ENCODE peak calls at places on chromosomes 12 and 14, in ten cellular contexts. One of them, this sample, is unnamed.

GRCh38 chr14:64707661-64708060 is 3.4 kb downstream of the PLEKHG3 start:
- DNase-seq in left ventricle myocardium inferior: no peak
- DNase-seq in ovary: no peak
- DNase-seq in left lung: no peak
- DNase-seq in fibroblast of lung: peak
- DNase-seq in choroid plexus epithelial cell: peak
- DNase-seq in pancreas: no peak
- DNase-seq in cardiac fibroblast: peak
- DNase-seq in IMR-90: peak
- DNase-seq in spleen: no peak
- DNase-seq in this sample: peak

GRCh38 chr12:123891516-123892179 is 81.0 kb downstream of the CCDC92 start:
- DNase-seq in left ventricle myocardium inferior: no peak
- DNase-seq in ovary: no peak
- DNase-seq in left lung: no peak
- DNase-seq in fibroblast of lung: no peak
- DNase-seq in choroid plexus epithelial cell: peak
- DNase-seq in pancreas: no peak
- DNase-seq in cardiac fibroblast: no peak
- DNase-seq in IMR-90: no peak
- DNase-seq in spleen: no peak
- DNase-seq in this sample: peak

GRCh38 chr12:16148938-16149337 is 128.5 kb downstream of the SLC15A5 start:
- DNase-seq in left ventricle myocardium inferior: no peak
- DNase-seq in ovary: no peak
- DNase-seq in left lung: no peak
- DNase-seq in fibroblast of lung: no peak
- DNase-seq in choroid plexus epithelial cell: no peak
- DNase-seq in pancreas: no peak
- DNase-seq in cardiac fibroblast: no peak
- DNase-seq in IMR-90: no peak
- DNase-seq in spleen: no peak
- DNase-seq in this sample: no peak

GRCh38 chr12:69084816-69085215 is 151.8 kb upstream of the CPM start:
- DNase-seq in left ventricle myocardium inferior: no peak
- DNase-seq in ovary: no peak
- DNase-seq in left lung: no peak
- DNase-seq in fibroblast of lung: no peak
- DNase-seq in choroid plexus epithelial cell: no peak
- DNase-seq in pancreas: no peak
- DNase-seq in cardiac fibroblast: no peak
- DNase-seq in IMR-90: no peak
- DNase-seq in spleen: no peak
- DNase-seq in this sample: no peak

GRCh38 chr14:64688801-64689200 is 15.4 kb upstream of the PLEKHG3 start:
- DNase-seq in left ventricle myocardium inferior: no peak
- DNase-seq in ovary: no peak
- DNase-seq in left lung: no peak
- DNase-seq in fibroblast of lung: no peak
- DNase-seq in choroid plexus epithelial cell: no peak
- DNase-seq in pancreas: no peak
- DNase-seq in cardiac fibroblast: no peak
- DNase-seq in IMR-90: no peak
- DNase-seq in spleen: no peak
- DNase-seq in this sample: no peak

GRCh38 chr12:57612711-57613426 is 1.6 kb downstream of the ARHGEF25 start:
- DNase-seq in left ventricle myocardium inferior: no peak
- DNase-seq in ovary: no peak
- DNase-seq in left lung: no peak
- DNase-seq in fibroblast of lung: no peak
- DNase-seq in choroid plexus epithelial cell: no peak
- DNase-seq in pancreas: no peak
- DNase-seq in cardiac fibroblast: no peak
- DNase-seq in IMR-90: no peak
- DNase-seq in spleen: no peak
- DNase-seq in this sample: no peak

GRCh38 chr12:116524964-116525379 is 34.2 kb upstream of the MAP1LC3B2 start:
- DNase-seq in left ventricle myocardium inferior: no peak
- DNase-seq in ovary: no peak
- DNase-seq in left lung: no peak
- DNase-seq in fibroblast of lung: peak
- DNase-seq in choroid plexus epithelial cell: no peak
- DNase-seq in pancreas: no peak
- DNase-seq in cardiac fibroblast: peak
- DNase-seq in IMR-90: peak
- DNase-seq in spleen: no peak
- DNase-seq in this sample: peak

GRCh38 chr12:34405286-34406227 is 383.3 kb downstream of the ALG10 start:
- DNase-seq in left ventricle myocardium inferior: peak
- DNase-seq in ovary: peak
- DNase-seq in left lung: peak
- DNase-seq in fibroblast of lung: no peak
- DNase-seq in choroid plexus epithelial cell: no peak
- DNase-seq in pancreas: peak
- DNase-seq in cardiac fibroblast: no peak
- DNase-seq in IMR-90: no peak
- DNase-seq in spleen: peak
- DNase-seq in this sample: no peak

GRCh38 chr12:121537814-121538698 is 42.8 kb downstream of the KDM2B start:
- DNase-seq in left ventricle myocardium inferior: no peak
- DNase-seq in ovary: no peak
- DNase-seq in left lung: peak
- DNase-seq in fibroblast of lung: no peak
- DNase-seq in choroid plexus epithelial cell: no peak
- DNase-seq in pancreas: peak
- DNase-seq in cardiac fibroblast: no peak
- DNase-seq in IMR-90: no peak
- DNase-seq in spleen: no peak
- DNase-seq in this sample: no peak

GRCh38 chr12:80943345-80943744 is 5.6 kb upstream of the LIN7A start:
- DNase-seq in left ventricle myocardium inferior: no peak
- DNase-seq in ovary: no peak
- DNase-seq in left lung: no peak
- DNase-seq in fibroblast of lung: no peak
- DNase-seq in choroid plexus epithelial cell: no peak
- DNase-seq in pancreas: no peak
- DNase-seq in cardiac fibroblast: no peak
- DNase-seq in IMR-90: no peak
- DNase-seq in spleen: no peak
- DNase-seq in this sample: no peak

GRCh38 chr12:80941916-80942315 is 4.2 kb upstream of the LIN7A start:
- DNase-seq in left ventricle myocardium inferior: no peak
- DNase-seq in ovary: no peak
- DNase-seq in left lung: no peak
- DNase-seq in fibroblast of lung: no peak
- DNase-seq in choroid plexus epithelial cell: no peak
- DNase-seq in pancreas: no peak
- DNase-seq in cardiac fibroblast: peak
- DNase-seq in IMR-90: no peak
- DNase-seq in spleen: no peak
- DNase-seq in this sample: no peak

DNA sequence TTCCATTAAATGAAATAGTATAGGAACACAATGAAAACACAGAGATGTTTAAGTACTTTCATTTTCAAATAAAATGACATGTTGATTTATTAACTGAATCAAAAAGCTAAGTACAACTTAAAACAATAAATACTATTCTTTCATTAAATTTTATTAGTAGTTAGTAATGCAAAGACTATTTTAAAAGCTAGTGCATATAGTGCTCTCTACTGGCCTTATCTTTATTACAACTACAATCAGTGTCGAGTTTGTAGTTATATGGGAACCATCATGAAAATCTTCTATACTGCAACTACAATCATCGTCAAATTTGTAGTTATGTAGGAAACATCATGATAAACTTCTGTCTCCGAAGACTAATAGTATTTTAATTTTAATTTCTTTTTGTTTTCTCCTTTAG is 8.9 kb upstream of the LIN7A start:
- DNase-seq in left ventricle myocardium inferior: no peak
- DNase-seq in ovary: no peak
- DNase-seq in left lung: no peak
- DNase-seq in fibroblast of lung: peak
- DNase-seq in choroid plexus epithelial cell: peak
- DNase-seq in pancreas: no peak
- DNase-seq in cardiac fibroblast: peak
- DNase-seq in IMR-90: peak
- DNase-seq in spleen: no peak
- DNase-seq in this sample: peak
- TF ChIP-seq CTCF in left ventricle myocardium inferior: peak
- TF ChIP-seq CTCF in ovary: no peak
- TF ChIP-seq CTCF in left lung: no peak
- TF ChIP-seq CTCF in fibroblast of lung: no peak
- TF ChIP-seq CTCF in choroid plexus epithelial cell: peak
- TF ChIP-seq CTCF in pancreas: no peak
- TF ChIP-seq CTCF in cardiac fibroblast: peak
- TF ChIP-seq CTCF in IMR-90: peak
- TF ChIP-seq CTCF in spleen: no peak
- TF ChIP-seq CTCF in this sample: peak

GRCh38 chr14:58238252-58239247 is 6.1 kb upstream of the PSMA3 start:
- DNase-seq in left ventricle myocardium inferior: no peak
- DNase-seq in ovary: peak
- DNase-seq in left lung: peak
- DNase-seq in fibroblast of lung: peak
- DNase-seq in choroid plexus epithelial cell: peak
- DNase-seq in pancreas: no peak
- DNase-seq in cardiac fibroblast: peak
- DNase-seq in IMR-90: no peak
- DNase-seq in spleen: no peak
- DNase-seq in this sample: no peak
- H3K4me3 ChIP-seq in left ventricle myocardium inferior: peak
- H3K4me3 ChIP-seq in ovary: peak
- H3K4me3 ChIP-seq in left lung: peak
- H3K4me3 ChIP-seq in fibroblast of lung: peak
- H3K4me3 ChIP-seq in choroid plexus epithelial cell: peak
- H3K4me3 ChIP-seq in pancreas: peak
- H3K4me3 ChIP-seq in cardiac fibroblast: peak
- H3K4me3 ChIP-seq in IMR-90: peak
- H3K4me3 ChIP-seq in spleen: peak
- H3K4me3 ChIP-seq in this sample: peak

GRCh38 chr12:79591988-79592387 is 98.8 kb downstream of the PAWR start:
- DNase-seq in left ventricle myocardium inferior: no peak
- DNase-seq in ovary: no peak
- DNase-seq in left lung: no peak
- DNase-seq in fibroblast of lung: peak
- DNase-seq in choroid plexus epithelial cell: no peak
- DNase-seq in pancreas: no peak
- DNase-seq in cardiac fibroblast: peak
- DNase-seq in IMR-90: peak
- DNase-seq in spleen: no peak
- DNase-seq in this sample: no peak

GRCh38 chr12:79592865-79593264 is 97.9 kb downstream of the PAWR start:
- DNase-seq in left ventricle myocardium inferior: no peak
- DNase-seq in ovary: no peak
- DNase-seq in left lung: no peak
- DNase-seq in fibroblast of lung: no peak
- DNase-seq in choroid plexus epithelial cell: no peak
- DNase-seq in pancreas: no peak
- DNase-seq in cardiac fibroblast: no peak
- DNase-seq in IMR-90: no peak
- DNase-seq in spleen: no peak
- DNase-seq in this sample: no peak

GRCh38 chr12:79596719-79597350 is 93.9 kb downstream of the PAWR start:
- DNase-seq in left ventricle myocardium inferior: no peak
- DNase-seq in ovary: no peak
- DNase-seq in left lung: no peak
- DNase-seq in fibroblast of lung: no peak
- DNase-seq in choroid plexus epithelial cell: no peak
- DNase-seq in pancreas: no peak
- DNase-seq in cardiac fibroblast: no peak
- DNase-seq in IMR-90: no peak
- DNase-seq in spleen: no peak
- DNase-seq in this sample: no peak

GRCh38 chr12:79597910-79598309 is 92.9 kb downstream of the PAWR start:
- DNase-seq in left ventricle myocardium inferior: no peak
- DNase-seq in ovary: no peak
- DNase-seq in left lung: no peak
- DNase-seq in fibroblast of lung: peak
- DNase-seq in choroid plexus epithelial cell: peak
- DNase-seq in pancreas: no peak
- DNase-seq in cardiac fibroblast: no peak
- DNase-seq in IMR-90: peak
- DNase-seq in spleen: no peak
- DNase-seq in this sample: no peak

DNA sequence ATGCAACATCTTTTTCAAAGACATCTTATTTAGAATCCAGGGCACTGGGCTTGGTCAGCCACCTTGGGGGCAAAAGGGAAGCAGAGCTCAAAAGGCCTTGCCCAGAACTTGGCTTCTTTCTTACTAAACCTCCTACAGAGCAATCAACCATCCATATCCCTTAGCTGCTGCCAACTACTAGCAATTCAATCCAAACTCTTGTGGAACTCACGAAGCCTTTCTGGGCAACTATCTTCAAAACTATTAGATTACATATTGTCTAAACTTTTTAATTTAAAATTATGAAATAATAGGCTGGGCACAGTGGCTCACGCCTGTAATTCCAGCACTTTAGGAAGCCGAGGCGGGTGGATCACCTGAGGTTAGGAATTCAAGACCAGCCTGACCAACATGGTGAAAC is 95.5 kb downstream of the PAWR start:
- DNase-seq in left ventricle myocardium inferior: no peak
- DNase-seq in ovary: no peak
- DNase-seq in left lung: no peak
- DNase-seq in fibroblast of lung: no peak
- DNase-seq in choroid plexus epithelial cell: no peak
- DNase-seq in pancreas: no peak
- DNase-seq in cardiac fibroblast: no peak
- DNase-seq in IMR-90: no peak
- DNase-seq in spleen: no peak
- DNase-seq in this sample: no peak
- TF ChIP-seq CTCF in left ventricle myocardium inferior: no peak
- TF ChIP-seq CTCF in ovary: no peak
- TF ChIP-seq CTCF in left lung: no peak
- TF ChIP-seq CTCF in fibroblast of lung: no peak
- TF ChIP-seq CTCF in choroid plexus epithelial cell: no peak
- TF ChIP-seq CTCF in pancreas: no peak
- TF ChIP-seq CTCF in cardiac fibroblast: no peak
- TF ChIP-seq CTCF in IMR-90: no peak
- TF ChIP-seq CTCF in spleen: no peak
- TF ChIP-seq CTCF in this sample: no peak

GRCh38 chr12:49243631-49244030 is 21.3 kb upstream of the TUBA1C start:
- DNase-seq in left ventricle myocardium inferior: no peak
- DNase-seq in ovary: no peak
- DNase-seq in left lung: no peak
- DNase-seq in fibroblast of lung: no peak
- DNase-seq in choroid plexus epithelial cell: no peak
- DNase-seq in pancreas: no peak
- DNase-seq in cardiac fibroblast: no peak
- DNase-seq in IMR-90: no peak
- DNase-seq in spleen: no peak
- DNase-seq in this sample: no peak

DNA sequence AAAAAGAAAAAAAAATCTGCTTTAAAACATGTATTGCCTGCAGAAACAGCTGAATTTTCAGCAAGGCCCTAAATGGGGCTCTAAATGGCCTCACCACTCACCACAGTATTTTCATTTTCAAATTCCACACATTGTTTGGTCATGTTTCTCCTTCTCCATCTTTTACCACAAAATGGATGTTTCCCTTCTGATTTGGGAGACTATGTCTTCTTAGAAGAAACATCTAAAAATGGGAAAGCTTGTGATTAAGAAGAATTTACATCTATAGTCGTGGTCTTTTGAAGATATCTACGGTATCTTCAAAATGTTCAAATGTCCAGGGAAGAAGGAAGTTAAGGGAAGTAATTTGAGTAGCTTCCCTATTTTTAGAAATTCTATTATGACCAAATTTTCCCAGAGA is 20.7 kb upstream of the TUBA1C start:
- DNase-seq in left ventricle myocardium inferior: no peak
- DNase-seq in ovary: no peak
- DNase-seq in left lung: no peak
- DNase-seq in fibroblast of lung: peak
- DNase-seq in choroid plexus epithelial cell: peak
- DNase-seq in pancreas: no peak
- DNase-seq in cardiac fibroblast: peak
- DNase-seq in IMR-90: peak
- DNase-seq in spleen: no peak
- DNase-seq in this sample: peak
- H3K4me3 ChIP-seq in left ventricle myocardium inferior: no peak
- H3K4me3 ChIP-seq in ovary: no peak
- H3K4me3 ChIP-seq in left lung: no peak
- H3K4me3 ChIP-seq in fibroblast of lung: no peak
- H3K4me3 ChIP-seq in choroid plexus epithelial cell: no peak
- H3K4me3 ChIP-seq in pancreas: no peak
- H3K4me3 ChIP-seq in cardiac fibroblast: no peak
- H3K4me3 ChIP-seq in IMR-90: no peak
- H3K4me3 ChIP-seq in spleen: no peak
- H3K4me3 ChIP-seq in this sample: no peak

This sample was measured in astrocyte of the spinal cord.